ENCODE peak calls at places on chromosomes 11 and 22, in five cellular contexts. W, P, G, D and F are unnamed samples.

GRCh38 chr11:79198898-79199250 is 242.0 kb downstream of the TENM4 start:
- DNase-seq in D (no peak), P (no peak), G (no peak), W (peak; percentile 66), F (peak; percentile 37)

GRCh38 chr11:117828641-117829368 is 4.3 kb upstream of the FXYD2 start:
- DNase-seq in P (peak; percentile 93), G (no peak), D (no peak), W (peak; percentile 70), F (peak; percentile 23)

GRCh38 chr11:5257296-5257695 is 2.7 kb upstream of the HBG2 start:
- DNase-seq in W (no peak), D (no peak), P (no peak), G (no peak), F (no peak)

GRCh38 chr22:38700271-38700788 is 413 bp downstream of the JOSD1 start:
- DNase-seq in G (no peak), P (peak; percentile 93), D (no peak), W (peak; percentile 48), F (peak; percentile 49)

GRCh38 chr11:93917673-93918072 is 67.3 kb upstream of the VSTM5 start:
- DNase-seq in D (no peak), P (no peak), W (no peak), G (no peak), F (no peak)

GRCh38 chr11:29962243-29962642 is 54.6 kb downstream of the KCNA4 start:
- DNase-seq in D (no peak), W (peak; percentile 2), P (no peak), G (peak; percentile 44), F (no peak)

GRCh38 chr11:28535677-28536076 is 427.5 kb downstream of the METTL15 start:
- DNase-seq in W (no peak), G (no peak), P (no peak), D (no peak), F (no peak)

GRCh38 chr11:74388678-74389327 is 9.4 kb downstream of the PGM2L1 start:
- DNase-seq in D (no peak), G (peak; percentile 80), W (peak; percentile 67), P (no peak), F (peak; percentile 62)

GRCh38 chr11:40722179-40722795 is 737.2 kb downstream of the LRRC4C start:
- DNase-seq in W (peak; percentile 2), P (no peak), G (peak; percentile 56), D (no peak), F (no peak)

GRCh38 chr11:15716550-15716949 is 601.8 kb downstream of the INSC start:
- DNase-seq in W (peak; percentile 14), G (no peak), P (no peak), D (no peak), F (no peak)

GRCh38 chr11:129840236-129840635 is 24.6 kb downstream of the TMEM45B start:
- DNase-seq in G (no peak), D (no peak), P (no peak), W (no peak), F (no peak)

GRCh38 chr22:28051787-28052356 is 132.8 kb upstream of the PITPNB start:
- DNase-seq in D (no peak), G (peak; percentile 77), P (no peak), W (peak; percentile 65), F (peak; percentile 79)

GRCh38 chr22:37121887-37122591 is 12.5 kb upstream of the TMPRSS6 start:
- DNase-seq in G (no peak), W (peak; percentile 14), D (no peak), P (no peak), F (peak; percentile 9)

GRCh38 chr11:18071098-18071705 is 25.1 kb upstream of the TPH1 start:
- DNase-seq in D (no peak), P (no peak), G (no peak), W (no peak), F (no peak)

GRCh38 chr11:76365038-76365679 is 15.8 kb downstream of the THAP12 start:
- DNase-seq in W (no peak), P (no peak), G (no peak), D (no peak), F (no peak)

GRCh38 chr11:117438371-117439000 is 110.8 kb downstream of the CEP164 start:
- DNase-seq in D (no peak), G (no peak), P (no peak), W (peak; percentile 72), F (no peak)

GRCh38 chr11:73262851-73263495 is 9.2 kb upstream of the P2RY6 start:
- DNase-seq in P (no peak), G (no peak), W (peak; percentile 67), D (no peak), F (peak; percentile 40)

GRCh38 chr11:29018631-29019030 is 910.4 kb downstream of the METTL15 start:
- DNase-seq in W (peak; percentile 57), P (no peak), D (peak; percentile 56), G (no peak), F (peak; percentile 91)

GRCh38 chr22:28179392-28179791 is 260.3 kb upstream of the PITPNB start:
- DNase-seq in D (no peak), P (no peak), G (no peak), W (no peak), F (no peak)

DNA sequence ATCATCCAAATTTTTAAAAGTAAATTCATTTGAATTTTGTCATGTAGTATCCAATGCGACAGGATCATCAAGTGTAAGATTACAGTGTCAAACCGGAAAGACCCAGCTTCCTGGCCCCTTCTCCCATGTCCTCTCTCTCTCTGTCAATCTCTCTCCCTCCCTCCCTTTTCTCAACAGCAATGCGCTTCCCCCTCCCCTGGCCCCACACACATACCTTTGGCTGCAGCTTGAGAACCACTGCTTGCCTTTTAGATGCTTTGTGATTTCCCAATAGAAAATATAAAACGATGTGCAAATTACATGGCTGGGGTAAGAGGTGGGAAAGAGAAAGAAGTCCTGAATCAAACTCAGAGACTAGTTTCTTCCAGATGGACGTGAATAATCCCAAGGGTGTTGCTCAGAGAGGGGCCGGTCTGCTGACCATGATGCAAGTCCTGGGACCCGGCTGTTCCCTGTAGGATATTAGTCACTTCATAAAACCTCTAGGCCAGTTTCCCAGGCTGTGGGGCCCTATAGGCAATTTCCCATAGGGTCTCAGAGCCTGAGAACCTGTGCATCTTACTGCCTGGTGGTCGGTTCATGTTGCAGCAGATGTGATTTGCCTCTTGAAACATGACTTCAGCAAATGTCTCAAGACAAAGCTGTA is 34.3 kb upstream of the ETS1 start:
- DNase-seq in D (peak; percentile 93), P (peak; percentile 73), G (no peak), W (peak; percentile 99), F (peak; percentile 83)
- H3K4me3 ChIP-seq in D (no peak overlapping the region), P (no peak overlapping the region), G (no peak overlapping the region), W (no peak overlapping the region), F (no peak overlapping the region)

DNA sequence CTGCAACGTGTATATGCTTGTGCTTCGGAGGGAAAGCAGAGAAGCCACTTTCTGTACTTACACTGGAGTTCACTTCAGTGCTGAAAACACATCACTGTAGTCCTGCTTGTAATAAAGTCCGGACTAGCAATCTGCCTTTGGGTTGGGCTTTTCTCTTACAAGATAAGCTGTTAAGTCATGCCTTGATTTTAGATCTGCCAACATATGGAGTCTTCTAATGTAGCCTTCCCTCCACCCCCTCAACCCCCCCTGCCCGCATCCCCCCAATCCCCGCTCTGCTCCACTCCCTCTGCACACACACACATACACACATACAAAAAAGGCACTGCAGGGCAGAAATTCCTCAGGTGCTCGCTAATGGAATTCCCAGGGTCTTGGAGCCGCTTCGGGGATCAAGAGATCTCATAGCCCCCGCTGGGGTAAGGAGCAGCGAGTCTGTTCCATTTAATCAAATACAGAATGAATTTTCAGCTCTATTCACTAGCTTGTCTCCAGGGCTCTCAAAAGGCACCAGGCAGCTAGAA is 3.4 kb downstream of the CDON start:
- DNase-seq in G (no peak), P (no peak), W (no peak), D (no peak), F (no peak)
- H3K4me3 ChIP-seq in G (no peak overlapping the region), P (no peak overlapping the region), W (no peak overlapping the region), D (no peak overlapping the region), F (no peak overlapping the region)

GRCh38 chr22:22198751-22199150 is 45.8 kb upstream of the VPREB1 start:
- DNase-seq in W (no peak), G (no peak), P (no peak), D (no peak), F (no peak)

GRCh38 chr22:22201925-22202343 is 42.7 kb upstream of the VPREB1 start:
- DNase-seq in W (no peak), G (no peak), D (no peak), P (no peak), F (no peak)

GRCh38 chr22:22199634-22200033 is 45.0 kb upstream of the VPREB1 start:
- DNase-seq in W (no peak), P (no peak), D (no peak), G (no peak), F (no peak)

GRCh38 chr22:22201185-22201924 is 43.2 kb upstream of the VPREB1 start:
- DNase-seq in G (peak; percentile 58), D (no peak), W (peak; percentile 39), P (no peak), F (no peak)

DNA sequence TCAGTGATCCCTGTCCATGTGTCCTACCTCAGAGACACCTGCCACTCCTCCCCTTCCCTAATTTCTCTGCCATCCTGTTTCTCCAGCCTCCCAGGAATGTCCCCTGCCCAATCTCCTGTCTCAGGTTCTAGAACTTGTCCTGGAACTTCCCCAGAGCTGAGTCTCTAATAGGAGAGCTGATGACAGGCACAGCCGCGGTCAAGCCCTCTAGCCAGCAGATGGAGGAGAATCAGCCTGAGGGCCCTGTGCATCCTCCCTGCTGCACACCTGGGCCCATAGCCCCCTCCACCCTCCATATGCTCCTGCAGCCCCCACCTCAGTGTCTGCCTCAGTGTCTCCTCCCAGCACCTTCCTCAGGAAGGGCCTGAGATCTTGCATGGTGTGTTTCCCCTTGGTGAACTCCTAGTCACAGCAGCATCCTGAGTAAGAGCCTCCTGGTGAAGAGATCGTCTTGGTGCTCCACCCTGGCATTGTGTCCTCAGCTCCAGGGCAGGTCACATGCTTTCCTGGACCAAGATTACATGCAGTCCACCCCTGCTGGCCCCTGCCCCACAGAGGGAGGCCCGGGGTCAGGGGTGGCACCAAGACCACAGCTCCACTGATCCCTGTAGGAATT is 43.9 kb upstream of the VPREB1 start:
- DNase-seq in P (no peak), W (no peak), D (no peak), G (no peak), F (no peak)
- H3K4me3 ChIP-seq in P (no peak overlapping the region), W (no peak overlapping the region), D (no peak overlapping the region), G (no peak overlapping the region), F (no peak overlapping the region)

GRCh38 chr11:2903672-2904011 is 18.1 kb upstream of the CDKN1C start:
- DNase-seq in G (peak; percentile 46), W (no peak), P (no peak), D (no peak), F (no peak)

GRCh38 chr11:2902784-2903671 is 17.5 kb upstream of the CDKN1C start:
- DNase-seq in D (no peak), G (peak; percentile 76), P (no peak), W (no peak), F (peak; percentile 15)

GRCh38 chr11:2899080-2899783 is 13.7 kb upstream of the CDKN1C start:
- DNase-seq in D (no peak), W (no peak), P (no peak), G (no peak), F (no peak)

GRCh38 chr11:2901854-2902783 is 16.5 kb upstream of the CDKN1C start:
- DNase-seq in D (peak; percentile 42), G (peak; percentile 96), W (peak; percentile 86), P (peak; percentile 99), F (peak; percentile 86)

DNA sequence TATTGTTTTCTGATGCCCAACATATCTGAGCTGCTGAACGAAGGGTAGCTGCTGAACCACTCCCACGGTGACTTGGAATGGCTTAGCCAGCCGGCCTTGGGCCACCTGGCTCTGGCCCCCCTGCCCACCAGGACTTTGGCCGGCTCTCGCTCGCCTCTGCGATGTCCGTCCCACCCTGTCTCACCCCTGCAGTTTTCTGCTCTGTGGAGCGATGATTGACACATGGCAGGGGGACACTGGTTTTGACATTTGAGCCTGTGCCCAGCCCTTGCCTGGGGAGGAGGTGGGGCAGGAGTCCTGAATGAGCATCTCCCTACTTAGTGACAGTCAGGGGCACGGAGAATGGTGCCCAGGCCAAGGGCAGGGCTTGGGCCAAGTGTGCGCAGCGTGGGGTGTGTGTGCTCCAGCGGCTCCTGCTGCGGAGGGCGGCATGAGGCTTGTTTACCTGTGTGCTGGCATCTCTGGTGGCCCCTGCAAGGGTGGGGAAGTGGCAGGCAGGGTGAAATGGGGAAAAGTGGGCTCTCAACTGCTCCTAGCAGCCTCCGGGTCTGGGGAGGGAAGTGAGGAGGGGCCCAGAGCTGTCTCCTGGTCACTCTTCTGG is 15.7 kb upstream of the CDKN1C start:
- DNase-seq in D (no peak), P (no peak), W (no peak), G (no peak), F (no peak)
- H3K4me3 ChIP-seq in D (peak overlapping the region; percentile 60), P (no peak overlapping the region), W (no peak overlapping the region), G (peak overlapping the region; percentile 68), F (peak overlapping the region; percentile 62)